ENCODE peak calls at places on chromosomes 7 and 10, in five cellular contexts. One of them, this sample, is unnamed.

GRCh38 chr10:55091691-55092328 is 290.8 kb upstream of the PCDH15 start:
- DNase-seq in mesenchymal stem cell: peak; percentile 9
- DNase-seq in H9: no peak
- DNase-seq in H1: no peak
- DNase-seq in trophoblast cell: peak; percentile 28
- DNase-seq in this sample: no peak

GRCh38 chr7:134724606-134725005 is 54.8 kb upstream of the CALD1 start:
- DNase-seq in H9: peak; percentile 66
- DNase-seq in H1: peak; percentile 47
- DNase-seq in mesenchymal stem cell: peak; percentile 57
- DNase-seq in trophoblast cell: peak; percentile 46
- DNase-seq in this sample: no peak

GRCh38 chr7:64183126-64183742 is 23.8 kb upstream of the ZNF735 start:
- DNase-seq in H9: no peak
- DNase-seq in trophoblast cell: peak; percentile 14
- DNase-seq in mesenchymal stem cell: no peak
- DNase-seq in H1: no peak
- DNase-seq in this sample: no peak

GRCh38 chr7:81333004-81333403 is 414.2 kb upstream of the SEMA3C start:
- DNase-seq in H1: no peak
- DNase-seq in H9: no peak
- DNase-seq in mesenchymal stem cell: peak; percentile 18
- DNase-seq in trophoblast cell: peak; percentile 25
- DNase-seq in this sample: no peak

GRCh38 chr7:130741336-130741995 is 7.5 kb upstream of the KLF14 start:
- DNase-seq in mesenchymal stem cell: no peak
- DNase-seq in H1: no peak
- DNase-seq in trophoblast cell: no peak
- DNase-seq in H9: no peak
- DNase-seq in this sample: no peak

GRCh38 chr7:107150375-107151073 is 18.3 kb upstream of the HBP1 start:
- DNase-seq in H9: no peak
- DNase-seq in mesenchymal stem cell: peak; percentile 73
- DNase-seq in trophoblast cell: peak; percentile 96
- DNase-seq in H1: no peak
- DNase-seq in this sample: peak; percentile 51

GRCh38 chr10:131973160-131973951 is 8.4 kb downstream of the BNIP3 start:
- DNase-seq in mesenchymal stem cell: no peak
- DNase-seq in H9: no peak
- DNase-seq in H1: no peak
- DNase-seq in trophoblast cell: no peak
- DNase-seq in this sample: no peak

GRCh38 chr10:76117949-76118348 is 686.5 kb downstream of the LRMDA start:
- DNase-seq in H9: no peak
- DNase-seq in H1: no peak
- DNase-seq in mesenchymal stem cell: no peak
- DNase-seq in trophoblast cell: no peak
- DNase-seq in this sample: no peak

GRCh38 chr10:98582363-98582762 is 135.6 kb upstream of the HPS1 start:
- DNase-seq in mesenchymal stem cell: no peak
- DNase-seq in trophoblast cell: no peak
- DNase-seq in H9: no peak
- DNase-seq in H1: no peak
- DNase-seq in this sample: no peak

GRCh38 chr7:143244321-143244720 is 18.9 kb upstream of the GSTK1 start:
- DNase-seq in mesenchymal stem cell: no peak
- DNase-seq in H1: no peak
- DNase-seq in H9: no peak
- DNase-seq in trophoblast cell: no peak
- DNase-seq in this sample: no peak

GRCh38 chr7:113026941-113027340 is 59.7 kb downstream of the GPR85 start:
- DNase-seq in H9: no peak
- DNase-seq in H1: no peak
- DNase-seq in mesenchymal stem cell: no peak
- DNase-seq in trophoblast cell: no peak
- DNase-seq in this sample: peak; percentile 11

GRCh38 chr10:121087129-121087528 is 236.0 kb downstream of the WDR11 start:
- DNase-seq in H9: no peak
- DNase-seq in mesenchymal stem cell: no peak
- DNase-seq in H1: no peak
- DNase-seq in trophoblast cell: no peak
- DNase-seq in this sample: no peak

GRCh38 chr10:102579206-102579790 is 65.0 kb upstream of the TRIM8 start:
- DNase-seq in H9: no peak
- DNase-seq in trophoblast cell: no peak
- DNase-seq in H1: no peak
- DNase-seq in mesenchymal stem cell: no peak
- DNase-seq in this sample: no peak

GRCh38 chr7:6252748-6253147 is 19.7 kb downstream of the CYTH3 start:
- DNase-seq in mesenchymal stem cell: no peak
- DNase-seq in H1: no peak
- DNase-seq in H9: no peak
- DNase-seq in trophoblast cell: no peak
- DNase-seq in this sample: no peak

GRCh38 chr7:73671317-73671651 is 3.7 kb downstream of the VPS37D start:
- DNase-seq in H9: no peak
- DNase-seq in H1: no peak
- DNase-seq in mesenchymal stem cell: no peak
- DNase-seq in trophoblast cell: no peak
- DNase-seq in this sample: no peak

GRCh38 chr10:28801869-28802268 is 124.5 kb downstream of the BAMBI start:
- DNase-seq in H9: no peak
- DNase-seq in H1: no peak
- DNase-seq in trophoblast cell: no peak
- DNase-seq in mesenchymal stem cell: no peak
- DNase-seq in this sample: no peak

GRCh38 chr10:127150136-127150535 is 46.3 kb downstream of the INSYN2A start:
- DNase-seq in trophoblast cell: no peak
- DNase-seq in H1: no peak
- DNase-seq in H9: no peak
- DNase-seq in mesenchymal stem cell: peak; percentile 63
- DNase-seq in this sample: no peak

GRCh38 chr10:17597386-17597785 is 19.8 kb downstream of the HACD1 start:
- DNase-seq in H1: no peak
- DNase-seq in mesenchymal stem cell: no peak
- DNase-seq in H9: no peak
- DNase-seq in trophoblast cell: no peak
- DNase-seq in this sample: no peak

GRCh38 chr10:35075228-35075627 is 14.9 kb downstream of the CUL2 start:
- DNase-seq in mesenchymal stem cell: no peak
- DNase-seq in trophoblast cell: no peak
- DNase-seq in H9: no peak
- DNase-seq in H1: no peak
- DNase-seq in this sample: no peak

GRCh38 chr10:120115959-120116358 is 223.4 kb downstream of the SEC23IP start:
- DNase-seq in H9: no peak
- DNase-seq in trophoblast cell: no peak
- DNase-seq in H1: no peak
- DNase-seq in mesenchymal stem cell: no peak
- DNase-seq in this sample: no peak

GRCh38 chr10:119360181-119360921 is 153.0 kb downstream of the GRK5 start:
- DNase-seq in H1: no peak
- DNase-seq in trophoblast cell: peak; percentile 17
- DNase-seq in mesenchymal stem cell: peak; percentile 40
- DNase-seq in H9: no peak
- DNase-seq in this sample: no peak

GRCh38 chr7:66696774-66697191 is 43.8 kb upstream of the RABGEF1 start:
- DNase-seq in trophoblast cell: no peak
- DNase-seq in mesenchymal stem cell: peak; percentile 16
- DNase-seq in H1: no peak
- DNase-seq in H9: no peak
- DNase-seq in this sample: no peak

GRCh38 chr10:78783753-78784152 is 285.0 kb upstream of the ZMIZ1 start:
- DNase-seq in mesenchymal stem cell: no peak
- DNase-seq in trophoblast cell: no peak
- DNase-seq in H9: no peak
- DNase-seq in H1: no peak
- DNase-seq in this sample: no peak

GRCh38 chr10:44458671-44459403 is 73.9 kb upstream of the CXCL12 start:
- DNase-seq in H1: no peak
- DNase-seq in trophoblast cell: no peak
- DNase-seq in H9: no peak
- DNase-seq in mesenchymal stem cell: no peak
- DNase-seq in this sample: no peak

GRCh38 chr7:19508124-19508523 is 200.7 kb downstream of the POLR1F start:
- DNase-seq in mesenchymal stem cell: no peak
- DNase-seq in H9: no peak
- DNase-seq in H1: no peak
- DNase-seq in trophoblast cell: no peak
- DNase-seq in this sample: no peak

GRCh38 chr7:151608031-151608551 is 88.4 kb upstream of the RHEB start:
- DNase-seq in mesenchymal stem cell: no peak
- DNase-seq in trophoblast cell: peak; percentile 70
- DNase-seq in H9: no peak
- DNase-seq in H1: no peak
- DNase-seq in this sample: no peak

GRCh38 chr10:124717911-124718734 is 26.1 kb downstream of the FAM53B start:
- DNase-seq in trophoblast cell: peak; percentile 31
- DNase-seq in H9: no peak
- DNase-seq in mesenchymal stem cell: peak; percentile 9
- DNase-seq in H1: no peak
- DNase-seq in this sample: no peak

GRCh38 chr10:47452495-47453434 is 31.1 kb downstream of the ANXA8 start:
- DNase-seq in mesenchymal stem cell: no peak
- DNase-seq in H9: peak; percentile 37
- DNase-seq in H1: no peak
- DNase-seq in trophoblast cell: no peak
- DNase-seq in this sample: no peak

DNA sequence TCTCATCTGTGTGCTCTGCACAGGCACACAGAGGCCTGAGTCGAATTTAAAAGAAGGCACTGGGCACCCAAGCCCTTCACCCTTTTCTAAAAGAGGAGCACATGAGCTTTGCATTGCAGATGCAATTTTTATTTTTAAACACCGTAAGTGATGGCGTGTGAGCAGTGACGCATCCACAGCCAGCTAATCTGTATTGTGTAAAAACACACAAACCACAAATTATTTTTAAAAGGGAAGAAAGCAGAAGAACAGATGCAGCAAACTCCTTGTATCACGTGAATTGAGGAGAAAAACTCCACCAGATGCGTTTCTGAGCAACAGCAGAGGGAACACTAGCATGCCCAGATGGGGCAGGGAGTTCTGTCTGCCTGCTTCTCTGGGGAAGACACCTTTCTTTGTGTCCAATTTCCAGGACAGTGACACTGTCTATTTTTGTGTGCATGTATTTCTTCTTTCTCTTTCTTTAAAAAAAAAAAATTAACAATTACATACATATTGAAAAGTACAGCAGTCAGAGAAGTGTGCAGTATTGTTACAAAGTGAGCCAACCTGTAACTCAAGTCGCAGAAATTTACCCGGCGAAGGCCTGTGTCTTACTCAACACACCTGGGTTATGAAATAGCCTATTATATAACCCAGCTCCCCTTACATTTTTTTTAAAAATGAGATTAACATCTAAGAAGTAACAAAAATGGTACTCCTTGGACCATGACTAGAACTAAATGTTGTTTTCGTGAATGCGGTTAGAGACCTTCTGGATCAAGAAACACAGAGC is 39.2 kb downstream of the EEPD1 start:
- DNase-seq in H9: no peak
- DNase-seq in H1: no peak
- DNase-seq in mesenchymal stem cell: peak; percentile 87
- DNase-seq in trophoblast cell: peak; percentile 42
- DNase-seq in this sample: no peak
- H2BK12ac ChIP-seq in H9: no peak overlapping the region
- H2BK12ac ChIP-seq in H1: no peak overlapping the region
- H2BK12ac ChIP-seq in mesenchymal stem cell: no peak overlapping the region
- H2BK12ac ChIP-seq in trophoblast cell: no peak overlapping the region
- H2BK12ac ChIP-seq in this sample: no peak overlapping the region

DNA sequence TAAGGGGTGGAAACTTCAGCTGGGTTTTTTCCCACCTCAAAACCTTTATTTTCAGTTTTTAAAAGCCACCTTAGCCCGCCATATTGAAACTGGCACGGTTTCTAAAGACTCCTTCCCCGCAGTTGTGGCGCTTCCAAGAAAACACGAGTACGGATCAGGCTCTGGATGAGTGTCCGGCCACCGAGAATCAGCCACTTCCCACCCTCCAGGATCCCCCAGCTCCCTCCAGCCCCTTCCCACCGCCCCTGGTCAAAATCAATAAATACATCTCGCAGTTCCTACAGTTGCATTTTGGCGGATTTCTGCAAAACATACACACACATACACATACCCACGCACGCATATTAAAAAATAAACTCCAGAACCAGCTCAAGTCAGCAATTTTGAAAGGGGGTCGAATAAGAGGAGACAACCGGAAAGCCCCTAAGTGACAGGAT is 1.1 kb downstream of the SFMBT2 start:
- DNase-seq in H1: no peak
- DNase-seq in H9: no peak
- DNase-seq in mesenchymal stem cell: peak; percentile 44
- DNase-seq in trophoblast cell: peak; percentile 22
- DNase-seq in this sample: no peak
- H2BK12ac ChIP-seq in H1: no peak overlapping the region
- H2BK12ac ChIP-seq in H9: no peak overlapping the region
- H2BK12ac ChIP-seq in mesenchymal stem cell: no peak overlapping the region
- H2BK12ac ChIP-seq in trophoblast cell: no peak overlapping the region
- H2BK12ac ChIP-seq in this sample: no peak overlapping the region

GRCh38 chr7:20542594-20542993 is 72.9 kb upstream of the ABCB5 start:
- DNase-seq in trophoblast cell: no peak
- DNase-seq in mesenchymal stem cell: no peak
- DNase-seq in H1: no peak
- DNase-seq in H9: no peak
- DNase-seq in this sample: no peak

GRCh38 chr7:20541615-20542349 is 73.7 kb upstream of the ABCB5 start:
- DNase-seq in H9: no peak
- DNase-seq in trophoblast cell: no peak
- DNase-seq in H1: no peak
- DNase-seq in mesenchymal stem cell: no peak
- DNase-seq in this sample: no peak

GRCh38 chr7:20545016-20545415 is 70.5 kb upstream of the ABCB5 start:
- DNase-seq in trophoblast cell: no peak
- DNase-seq in mesenchymal stem cell: no peak
- DNase-seq in H1: no peak
- DNase-seq in H9: no peak
- DNase-seq in this sample: no peak

GRCh38 chr7:20539201-20539600 is 76.3 kb upstream of the ABCB5 start:
- DNase-seq in H9: no peak
- DNase-seq in H1: no peak
- DNase-seq in trophoblast cell: peak; percentile 54
- DNase-seq in mesenchymal stem cell: no peak
- DNase-seq in this sample: no peak

GRCh38 chr7:20543565-20543964 is 71.9 kb upstream of the ABCB5 start:
- DNase-seq in mesenchymal stem cell: no peak
- DNase-seq in H1: no peak
- DNase-seq in trophoblast cell: no peak
- DNase-seq in H9: no peak
- DNase-seq in this sample: no peak
- H2BK12ac ChIP-seq in mesenchymal stem cell: no peak overlapping the region
- H2BK12ac ChIP-seq in H1: no peak overlapping the region
- H2BK12ac ChIP-seq in trophoblast cell: no peak overlapping the region
- H2BK12ac ChIP-seq in H9: no peak overlapping the region
- H2BK12ac ChIP-seq in this sample: no peak overlapping the region

GRCh38 chr7:32364581-32364980 is 125.6 kb downstream of the LSM5 start:
- DNase-seq in H1: no peak
- DNase-seq in trophoblast cell: no peak
- DNase-seq in mesenchymal stem cell: no peak
- DNase-seq in H9: no peak
- DNase-seq in this sample: no peak

GRCh38 chr7:32357535-32358277 is 132.5 kb downstream of the LSM5 start:
- DNase-seq in mesenchymal stem cell: no peak
- DNase-seq in trophoblast cell: peak; percentile 6
- DNase-seq in H1: no peak
- DNase-seq in H9: no peak
- DNase-seq in this sample: peak; percentile 14

GRCh38 chr7:32360127-32360526 is 130.1 kb downstream of the LSM5 start:
- DNase-seq in H9: no peak
- DNase-seq in H1: no peak
- DNase-seq in trophoblast cell: no peak
- DNase-seq in mesenchymal stem cell: no peak
- DNase-seq in this sample: no peak
- H2BK12ac ChIP-seq in H9: no peak overlapping the region
- H2BK12ac ChIP-seq in H1: no peak overlapping the region
- H2BK12ac ChIP-seq in trophoblast cell: no peak overlapping the region
- H2BK12ac ChIP-seq in mesenchymal stem cell: no peak overlapping the region
- H2BK12ac ChIP-seq in this sample: no peak overlapping the region

This sample was measured in neuronal stem cell.